ENCODE peak calls at places on chromosomes 2 and 18, in six cellular contexts. D is pancreas, X is HepG2, Z is Panc1, K is upper lobe of right lung, O is mucosa of descending colon. I is an unnamed sample.
A peak's percentile ranks its signal among the peaks of the same experiment; 100 is the strongest.

GRCh38 chr18:21996261-21996892 is 173.0 kb upstream of the GATA6 start:
- ATAC-seq in D (peak; percentile 65), X (peak; percentile 52), Z (no peak), K (peak; percentile 40), O (peak; percentile 66), I (peak; percentile 85)

GRCh38 chr18:74936343-74936742 is 272.6 kb downstream of the PTGR3 start:
- ATAC-seq in D (no peak), X (no peak), Z (no peak), K (no peak), O (no peak), I (no peak)

GRCh38 chr2:71187589-71187988 is 39.3 kb downstream of the PAIP2B start:
- ATAC-seq in D (no peak), X (no peak), Z (no peak), K (no peak), O (no peak), I (no peak)

GRCh38 chr2:66496680-66497420 is 61.9 kb downstream of the MEIS1 start:
- ATAC-seq in D (no peak), X (no peak), Z (no peak), K (no peak), O (no peak), I (no peak)

GRCh38 chr2:160432633-160433032 is 61.0 kb downstream of the RBMS1 start:
- ATAC-seq in D (peak; percentile 9), X (no peak), Z (peak; percentile 42), K (no peak), O (peak; percentile 48), I (no peak)

GRCh38 chr2:132416080-132416911 is at the start of gene GPR39:
- ATAC-seq in D (peak; percentile 95), X (peak; percentile 98), Z (peak; percentile 89), K (peak; percentile 94), O (peak; percentile 89), I (peak; percentile 81)

GRCh38 chr2:37643102-37644078 is 28.1 kb downstream of the CDC42EP3 start:
- ATAC-seq in D (no peak), X (no peak), Z (no peak), K (no peak), O (no peak), I (no peak)

GRCh38 chr2:69138247-69138754 is 125.3 kb downstream of the ANTXR1 start:
- ATAC-seq in D (no peak), X (no peak), Z (peak; percentile 87), K (no peak), O (peak; percentile 73), I (peak; percentile 66)

GRCh38 chr2:233445152-233445830 is 91.0 kb downstream of the DGKD start:
- ATAC-seq in D (no peak), X (no peak), Z (no peak), K (no peak), O (no peak), I (no peak)

DNA sequence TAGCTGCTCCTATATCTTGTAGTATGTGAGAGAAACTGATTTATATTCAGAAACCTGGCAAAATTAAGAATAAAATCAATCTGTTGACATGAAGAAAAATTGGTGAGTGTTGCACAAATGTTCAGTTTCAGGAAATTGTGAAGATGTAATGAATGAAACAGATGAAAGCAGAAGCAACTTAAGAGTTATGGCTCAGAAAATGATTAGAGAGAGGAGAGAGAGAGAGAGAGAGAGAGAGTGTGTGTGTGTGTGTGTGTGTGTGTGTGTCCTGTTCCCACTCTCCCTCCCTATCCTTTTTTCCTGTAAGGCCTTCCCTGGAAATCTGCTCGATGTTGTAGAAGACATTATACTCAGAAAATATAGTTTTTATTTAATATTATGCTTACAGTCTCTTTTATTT is 31.4 kb downstream of the MAP4K4 start:
- ATAC-seq in D (no peak), X (no peak), Z (no peak), K (no peak), O (no peak), I (no peak)
- H3K4me1 ChIP-seq in D (no peaks in the 10 kb centered on the region), X (peaks cover 100% of the 10 kb centered on the region), Z (no peaks in the 10 kb centered on the region), K (peaks cover 36% of the 10 kb centered on the region), O (peaks cover 4% of the 10 kb centered on the region), I (peaks cover 11% of the 10 kb centered on the region)

DNA sequence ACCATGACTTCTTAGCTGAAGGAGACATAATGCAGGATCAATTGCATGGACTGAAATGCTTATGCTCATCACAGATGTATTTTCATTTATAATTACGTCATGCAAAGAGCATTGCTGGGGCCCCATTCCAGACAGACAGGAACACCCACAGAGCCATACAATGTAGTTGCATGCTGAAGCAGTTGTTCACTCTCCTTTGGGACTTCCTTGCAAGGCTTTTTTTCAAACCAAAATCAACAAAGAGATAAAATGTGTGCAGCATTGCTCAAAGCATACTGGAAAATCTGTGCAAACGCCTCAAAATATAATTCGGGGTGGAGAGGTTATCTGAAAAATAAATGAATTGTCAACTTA is 463.2 kb downstream of the CDH2 start:
- ATAC-seq in D (no peak), X (no peak), Z (no peak), K (no peak), O (no peak), I (no peak)
- H3K4me1 ChIP-seq in D (no peaks in the 10 kb centered on the region), X (no peaks in the 10 kb centered on the region), Z (no peaks in the 10 kb centered on the region), K (no peaks in the 10 kb centered on the region), O (no peaks in the 10 kb centered on the region), I (no peaks in the 10 kb centered on the region)

DNA sequence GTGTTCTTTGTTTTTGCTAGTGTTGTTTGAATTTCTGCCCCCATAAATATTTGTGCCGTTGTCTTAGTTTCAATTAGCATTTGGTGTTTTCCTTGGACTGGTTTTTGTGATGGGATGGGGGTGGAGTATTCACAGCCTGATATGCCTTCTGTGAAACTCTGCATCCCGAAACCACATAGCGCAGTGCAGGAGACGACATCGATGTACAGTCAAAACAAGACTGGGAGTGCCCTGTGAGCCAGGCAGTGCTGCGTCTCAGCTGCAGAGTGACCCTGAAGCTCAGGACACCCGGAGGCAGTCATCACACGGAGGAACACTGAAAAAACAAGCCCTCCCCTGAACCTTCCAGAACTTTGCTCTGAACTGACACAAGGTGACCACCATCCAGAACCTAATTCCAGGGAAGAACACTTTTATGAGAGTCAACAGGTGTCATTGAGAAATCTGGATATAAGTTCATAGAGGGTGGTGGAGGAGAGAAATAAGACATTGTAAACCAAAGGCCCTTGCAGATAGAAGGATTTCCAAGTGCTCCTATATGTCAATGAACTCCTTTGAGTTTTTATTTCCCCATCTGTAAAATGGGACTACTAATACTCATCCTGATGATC is 61.2 kb upstream of the CABLES1 start:
- ATAC-seq in D (no peak), X (no peak), Z (no peak), K (no peak), O (no peak), I (no peak)
- H3K4me1 ChIP-seq in D (no peaks in the 10 kb centered on the region), X (peaks cover 26% of the 10 kb centered on the region), Z (peaks cover 19% of the 10 kb centered on the region), K (peaks cover 23% of the 10 kb centered on the region), O (no peaks in the 10 kb centered on the region), I (no peaks in the 10 kb centered on the region)

DNA sequence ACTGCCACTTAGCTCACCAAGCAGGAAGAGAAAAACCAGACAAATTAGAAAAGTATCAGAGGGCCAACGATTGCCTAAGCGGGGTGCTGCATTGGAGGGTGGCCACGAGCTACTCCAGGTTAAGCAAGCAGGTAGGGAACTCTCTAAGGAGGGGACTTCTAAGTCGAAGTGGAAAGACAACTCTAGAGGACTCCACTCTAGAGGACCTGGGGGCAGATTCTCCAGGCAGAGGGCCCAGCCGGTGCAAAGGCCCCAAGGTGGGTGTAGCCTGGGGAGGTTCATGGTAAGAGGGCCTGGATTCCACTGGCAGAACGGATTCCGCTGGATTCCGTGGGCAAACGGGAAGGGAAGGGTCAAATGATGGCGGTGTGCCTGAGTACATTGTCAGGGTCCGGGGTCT is 12.7 kb downstream of the FBLN7 start:
- ATAC-seq in D (no peak), X (no peak), Z (no peak), K (peak; percentile 30), O (no peak), I (no peak)
- H3K4me1 ChIP-seq in D (no peaks in the 10 kb centered on the region), X (peaks cover under 1% of the 10 kb centered on the region), Z (no peaks in the 10 kb centered on the region), K (peaks cover 5% of the 10 kb centered on the region), O (no peaks in the 10 kb centered on the region), I (no peaks in the 10 kb centered on the region)

GRCh38 chr2:29573147-29573546 is 348.2 kb downstream of the ALK start:
- ATAC-seq in D (peak; percentile 82), X (no peak), Z (no peak), K (no peak), O (no peak), I (no peak)
- H3K4me1 ChIP-seq in D (peaks cover 8% of the 10 kb centered on the region), X (no peaks in the 10 kb centered on the region), Z (no peaks in the 10 kb centered on the region), K (no peaks in the 10 kb centered on the region), O (no peaks in the 10 kb centered on the region), I (no peaks in the 10 kb centered on the region)

DNA sequence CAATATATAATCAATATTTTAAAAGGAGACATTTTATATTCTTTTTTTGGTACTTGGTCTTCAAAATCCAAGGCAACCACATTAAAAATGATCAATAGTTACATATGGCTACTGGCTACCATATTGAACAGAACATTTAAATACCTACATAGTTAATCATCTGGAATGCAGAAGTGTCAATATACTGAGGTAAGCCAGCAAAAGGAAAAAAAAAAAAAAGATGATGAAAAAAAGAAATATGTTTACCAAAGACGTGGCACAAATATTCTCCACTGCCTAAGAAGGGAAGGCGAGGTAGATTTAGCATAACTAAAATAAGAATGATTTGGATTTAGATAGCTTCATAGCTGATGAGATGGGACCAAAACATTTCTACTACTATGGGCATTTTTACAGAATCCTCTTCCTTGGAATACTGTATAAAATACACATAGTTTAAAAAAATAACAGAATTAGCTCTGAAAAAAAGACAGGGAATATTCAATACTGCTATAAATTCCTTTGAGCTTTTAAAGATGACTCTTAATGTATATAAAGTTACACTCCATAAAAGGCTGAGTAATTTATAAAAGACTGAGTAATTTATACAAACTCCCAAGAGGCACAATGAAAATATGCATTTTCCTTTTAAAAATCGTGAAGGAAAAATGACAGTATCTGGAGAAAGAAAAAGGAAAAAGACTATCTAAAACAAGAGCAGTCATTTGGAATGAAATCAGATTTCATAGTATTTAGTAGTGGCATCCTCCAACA is 63.5 kb downstream of the CDH2 start:
- ATAC-seq in D (no peak), X (no peak), Z (no peak), K (no peak), O (no peak), I (no peak)
- H3K4me1 ChIP-seq in D (no peaks in the 10 kb centered on the region), X (peaks cover 67% of the 10 kb centered on the region), Z (peaks cover 7% of the 10 kb centered on the region), K (no peaks in the 10 kb centered on the region), O (no peaks in the 10 kb centered on the region), I (no peaks in the 10 kb centered on the region)

GRCh38 chr2:85266424-85267041 is 61.3 kb downstream of the TGOLN2 start:
- ATAC-seq in D (peak; percentile 91), X (peak; percentile 85), Z (peak; percentile 84), K (peak; percentile 82), O (peak; percentile 86), I (peak; percentile 42)

GRCh38 chr2:85265304-85265703 is 62.5 kb downstream of the TGOLN2 start:
- ATAC-seq in D (peak; percentile 10), X (no peak), Z (no peak), K (peak; percentile 9), O (no peak), I (peak; percentile 41)

GRCh38 chr2:85263591-85263990 is 64.2 kb downstream of the TGOLN2 start:
- ATAC-seq in D (no peak), X (no peak), Z (no peak), K (no peak), O (no peak), I (no peak)

GRCh38 chr2:85259865-85260264 is 67.9 kb downstream of the TGOLN2 start:
- ATAC-seq in D (no peak), X (no peak), Z (no peak), K (no peak), O (no peak), I (no peak)

DNA sequence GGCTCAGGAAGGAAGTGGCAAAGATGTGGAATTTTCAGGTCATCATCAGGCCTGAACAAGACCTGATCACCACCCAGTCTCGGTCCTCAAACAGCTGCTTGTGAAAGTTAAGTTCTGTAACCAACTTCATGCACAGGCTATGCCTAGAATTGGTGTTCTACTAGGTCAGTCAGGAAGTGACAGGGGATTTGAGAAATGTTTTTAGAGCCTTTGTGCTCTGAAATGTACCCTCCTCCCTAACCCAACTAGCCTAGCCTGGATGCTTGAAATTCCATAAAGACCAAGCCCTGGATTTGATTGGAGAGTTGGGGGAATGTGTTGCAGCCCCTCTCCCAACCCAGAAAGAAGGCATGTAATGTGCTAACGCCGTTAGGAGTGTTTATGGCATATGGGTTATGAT is 63.3 kb downstream of the TGOLN2 start:
- ATAC-seq in D (no peak), X (no peak), Z (no peak), K (no peak), O (no peak), I (no peak)
- H3K4me1 ChIP-seq in D (no peaks in the 10 kb centered on the region), X (peaks cover 2% of the 10 kb centered on the region), Z (peaks cover 36% of the 10 kb centered on the region), K (peaks cover 27% of the 10 kb centered on the region), O (peaks cover under 1% of the 10 kb centered on the region), I (peaks cover 18% of the 10 kb centered on the region)

I was measured in gastroesophageal sphincter.